ENCODE peak calls at places on chromosome 7, in eight cellular contexts. J is stomach, L is endothelial cell of umbilical vein, I is adrenal gland, T is psoas muscle, H is uterus, Y is HepG2, N is left lung. B is an unnamed sample. For H3K27me3 and H3K4me1, the result is how much of the 10 kb centered on the place peaks cover.

GRCh38 chr7:26397786-26398435 is 106.2 kb downstream of the SNX10 start:
- DNase-seq in T (peak), H (no peak), I (peak), N (peak), Y (no peak), L (no peak), J (no peak), B (no peak)

GRCh38 chr7:47893238-47893637 is 55.0 kb downstream of the PKD1L1 start:
- DNase-seq in H (no peak), L (no peak), I (peak), N (no peak), Y (peak), T (no peak), J (no peak), B (no peak)

GRCh38 chr7:2632717-2633537 is 1.1 kb downstream of the TTYH3 start:
- DNase-seq in L (peak), Y (no peak), I (peak), J (peak), N (peak), H (peak), T (peak), B (peak)

GRCh38 chr7:121081327-121081936 is 92.9 kb downstream of the CPED1 start:
- DNase-seq in T (no peak), H (no peak), L (peak), J (no peak), I (no peak), Y (peak), N (no peak), B (peak)

GRCh38 chr7:64869912-64870562 is 33.0 kb upstream of the ZNF273 start:
- DNase-seq in J (peak), I (peak), N (no peak), Y (no peak), T (no peak), H (no peak), L (no peak), B (no peak)

GRCh38 chr7:29400435-29400834 is 163.2 kb upstream of the PRR15 start:
- DNase-seq in I (no peak), T (no peak), L (no peak), Y (no peak), N (no peak), H (no peak), J (no peak), B (no peak)

GRCh38 chr7:12303507-12303906 is 92.4 kb downstream of the TMEM106B start:
- DNase-seq in H (no peak), L (peak), I (no peak), Y (no peak), N (no peak), T (no peak), J (no peak), B (no peak)

GRCh38 chr7:16647435-16647960 is 1.5 kb downstream of the BZW2 start:
- DNase-seq in N (no peak), H (no peak), J (no peak), T (no peak), Y (no peak), L (peak), I (no peak), B (no peak)

GRCh38 chr7:101906291-101907260 is 89.2 kb downstream of the CUX1 start:
- DNase-seq in I (no peak), H (no peak), T (no peak), N (no peak), L (no peak), Y (no peak), J (no peak), B (no peak)

GRCh38 chr7:43891069-43891955 is 15.1 kb downstream of the URGCP start:
- DNase-seq in H (no peak), I (no peak), Y (no peak), T (no peak), N (no peak), J (no peak), L (no peak), B (no peak)

GRCh38 chr7:123811056-123811455 is 33.9 kb upstream of the HYAL4 start:
- DNase-seq in J (no peak), N (no peak), H (no peak), I (no peak), L (no peak), T (no peak), Y (no peak), B (no peak)

GRCh38 chr7:90938371-90938770 is 325.9 kb upstream of the FZD1 start:
- DNase-seq in J (no peak), N (no peak), T (no peak), I (no peak), H (no peak), Y (no peak), L (peak), B (no peak)

GRCh38 chr7:158325530-158326381 is 261.9 kb downstream of the PTPRN2 start:
- DNase-seq in H (no peak), J (peak), Y (peak), I (peak), L (no peak), T (no peak), N (no peak), B (no peak)

GRCh38 chr7:107152011-107152410 is 16.8 kb upstream of the HBP1 start:
- DNase-seq in H (no peak), N (no peak), Y (no peak), T (no peak), I (no peak), J (no peak), L (no peak), B (peak)

GRCh38 chr7:153832160-153832559 is 220.0 kb upstream of the DPP6 start:
- DNase-seq in H (no peak), T (no peak), Y (peak), I (no peak), L (no peak), J (no peak), N (no peak), B (no peak)

GRCh38 chr7:153835104-153835503 is 217.1 kb upstream of the DPP6 start:
- DNase-seq in N (no peak), Y (no peak), J (no peak), H (no peak), L (no peak), T (no peak), I (no peak), B (no peak)

GRCh38 chr7:153840861-153841260 is 211.3 kb upstream of the DPP6 start:
- DNase-seq in Y (no peak), I (no peak), J (no peak), T (no peak), N (no peak), H (no peak), L (no peak), B (no peak)

DNA sequence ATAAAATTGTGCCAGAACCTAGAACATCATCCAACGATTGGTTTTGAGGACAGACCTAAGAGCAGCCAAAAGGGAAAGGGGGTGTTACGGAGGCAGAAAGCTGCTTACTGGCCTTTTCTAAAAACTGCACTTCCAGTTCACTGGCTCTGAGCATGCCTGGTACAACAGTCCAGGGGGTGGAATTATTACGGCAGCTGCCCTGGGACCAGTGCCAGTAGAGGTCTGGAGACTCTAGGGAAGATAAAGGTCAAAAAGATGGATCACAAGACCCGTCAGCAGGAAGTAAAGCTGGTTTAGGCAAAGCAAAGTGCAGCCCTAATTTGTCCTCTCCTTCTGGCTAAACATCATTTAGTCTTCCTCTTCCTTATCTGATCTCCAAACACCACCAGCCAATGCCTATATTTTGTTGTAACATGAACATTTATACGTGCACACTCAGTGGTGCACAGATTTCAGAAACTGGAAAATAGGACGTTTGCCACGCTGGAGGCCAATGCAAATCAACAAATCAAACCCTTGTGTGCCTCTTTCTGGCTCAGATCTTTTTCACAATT is 216.4 kb upstream of the DPP6 start:
- DNase-seq in Y (no peak), J (no peak), T (no peak), L (no peak), H (peak), I (peak), N (no peak), B (no peak)
- H3K27me3 ChIP-seq in Y (under half), J (under half), T (under half), L (under half), H (under half), I (under half), N (under half), B (under half)

GRCh38 chr7:155345490-155345889 is 47.8 kb downstream of the INSIG1 start:
- DNase-seq in J (no peak), Y (no peak), H (no peak), I (no peak), N (no peak), T (no peak), L (no peak), B (no peak)

GRCh38 chr7:155344270-155344617 is 46.6 kb downstream of the INSIG1 start:
- DNase-seq in I (peak), L (no peak), Y (no peak), N (peak), J (no peak), H (no peak), T (peak), B (no peak)

GRCh38 chr7:155346285-155346684 is 48.6 kb downstream of the INSIG1 start:
- DNase-seq in H (no peak), L (no peak), I (no peak), Y (no peak), J (no peak), T (no peak), N (no peak), B (no peak)

GRCh38 chr7:155343661-155344121 is 46.0 kb downstream of the INSIG1 start:
- DNase-seq in L (no peak), Y (no peak), I (peak), N (peak), T (peak), H (no peak), J (no peak), B (no peak)

GRCh38 chr7:155344618-155345433 is 47.1 kb downstream of the INSIG1 start:
- DNase-seq in Y (peak), L (peak), H (peak), N (peak), I (peak), T (peak), J (peak), B (peak)
- H3K4me1 ChIP-seq in Y (under half), L (under half), H (under half), N (under half), I (under half), T (under half), J (under half), B (under half)

GRCh38 chr7:73683056-73683915 is at the start of the genes BUD23 and DNAJC30:
- DNase-seq in L (peak), Y (peak), I (peak), N (peak), J (peak), T (peak), H (peak), B (peak)
- H3K27me3 ChIP-seq in L (under half), Y (under half), I (under half), N (under half), J (under half), T (under half), H (under half), B (under half)

GRCh38 chr7:28155964-28156363 is 24.6 kb downstream of the JAZF1 start:
- DNase-seq in J (no peak), N (no peak), I (no peak), H (no peak), Y (peak), T (no peak), L (no peak), B (peak)
- H3K4me1 ChIP-seq in J (under half), N (under half), I (under half), H (under half), Y (under half), T (under half), L (under half), B (under half)

DNA sequence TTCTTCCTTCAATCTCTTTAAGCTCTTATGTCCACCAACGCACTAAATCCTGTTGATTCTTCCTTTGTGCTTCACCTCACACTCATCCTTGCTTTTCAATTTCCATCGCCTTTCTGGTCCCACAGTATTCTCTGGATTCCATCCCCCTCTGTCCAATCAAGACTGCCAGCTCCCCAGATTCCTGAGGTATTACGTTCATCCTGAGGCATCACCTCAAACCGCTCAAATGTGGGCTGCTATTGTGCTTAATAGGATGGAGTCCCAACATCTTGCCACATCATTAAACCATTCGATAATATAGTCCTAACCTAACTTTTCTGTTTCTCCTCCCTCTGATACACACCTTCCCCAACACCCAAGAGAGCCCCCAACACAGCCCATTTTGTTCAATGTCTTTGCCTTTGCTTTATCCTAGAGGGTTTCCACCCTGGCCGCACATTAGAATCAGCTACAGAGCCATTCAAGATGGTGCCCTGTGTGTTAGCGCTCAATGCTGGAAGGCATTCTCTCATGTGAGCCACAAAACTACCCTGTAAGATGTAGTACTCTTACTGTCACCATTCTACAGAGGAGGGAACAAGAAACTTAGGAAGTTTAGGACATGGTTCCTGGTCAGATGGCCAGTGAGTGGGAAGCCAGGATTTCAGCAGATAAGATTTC is 79.5 kb upstream of the LEP start:
- DNase-seq in N (no peak), L (no peak), J (no peak), H (no peak), Y (no peak), I (no peak), T (no peak), B (no peak)
- H3K27me3 ChIP-seq in N (half or more), L (under half), J (under half), H (under half), Y (half or more), I (under half), T (under half), B (half or more)

DNA sequence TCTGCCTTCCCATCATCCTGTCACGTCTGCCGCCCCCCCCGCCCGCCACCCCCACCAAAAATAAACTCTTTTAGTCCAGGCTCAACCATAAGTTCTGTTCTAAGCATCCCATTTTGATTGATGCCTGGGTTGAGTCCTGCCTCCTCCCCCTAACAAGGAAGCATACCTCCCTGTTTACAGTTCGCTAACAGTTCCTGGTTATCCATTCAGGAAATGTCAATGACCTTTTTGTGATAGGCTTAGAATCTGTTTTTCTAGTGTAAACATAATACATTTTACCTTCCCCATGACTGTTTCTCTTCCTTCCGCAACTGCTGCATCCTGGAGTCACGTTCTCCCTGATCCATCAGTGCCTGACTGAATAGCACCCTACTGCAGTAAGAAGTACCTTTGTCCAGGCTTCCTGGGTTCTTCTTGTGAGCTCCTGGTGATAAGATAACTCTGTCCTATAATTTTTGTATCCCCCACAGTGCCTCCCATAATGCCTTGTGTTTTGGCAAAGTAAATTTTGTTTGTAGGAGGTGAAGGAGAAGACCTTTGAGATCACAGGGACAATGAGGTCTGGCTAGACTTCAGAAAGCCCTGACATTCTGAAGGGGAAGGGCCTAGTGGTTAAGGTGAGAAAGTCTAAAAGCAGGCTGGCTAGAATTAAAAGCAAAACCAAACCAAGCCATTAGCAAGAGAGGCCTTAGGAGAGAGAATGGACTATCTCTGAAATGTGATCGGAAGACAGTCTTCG is 7.3 kb downstream of the AGFG2 start:
- DNase-seq in L (peak), N (no peak), Y (peak), I (peak), T (no peak), H (no peak), J (peak), B (no peak)
- H3K4me1 ChIP-seq in L (half or more), N (under half), Y (half or more), I (half or more), T (under half), H (under half), J (half or more), B (under half)

DNA sequence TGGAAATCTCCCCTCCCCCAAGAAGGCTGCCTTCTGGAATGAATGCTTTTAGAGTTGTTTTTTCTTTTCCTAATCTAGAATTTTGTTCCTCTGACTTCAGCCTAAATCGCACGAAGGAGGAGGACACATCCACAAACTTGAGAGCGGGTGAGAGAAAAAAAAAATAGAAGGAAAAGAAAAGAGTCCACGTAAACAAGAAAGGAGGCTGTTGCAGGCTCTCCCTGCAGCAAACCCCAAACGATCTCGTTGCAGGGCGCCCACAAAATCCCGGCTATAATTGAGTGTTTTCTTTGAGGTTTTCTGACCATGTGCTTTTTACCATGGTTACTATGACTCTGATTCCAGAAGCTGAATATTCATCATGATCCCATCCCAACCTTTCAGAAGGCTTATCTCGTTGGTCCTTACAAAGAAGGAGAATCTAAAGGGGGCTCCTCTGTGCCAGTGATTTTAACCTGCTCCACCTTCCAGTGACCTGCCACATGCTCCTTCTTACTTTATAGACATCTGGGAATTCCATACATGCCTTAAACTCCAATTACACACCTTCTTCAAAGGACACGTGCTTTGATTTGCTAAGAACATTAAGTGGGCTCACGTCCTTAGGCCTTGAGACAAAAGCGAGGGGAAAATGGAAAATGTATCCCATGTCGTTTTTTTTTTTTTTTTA is 5.8 kb downstream of the TWIST1 start:
- DNase-seq in N (no peak), H (no peak), I (no peak), L (no peak), T (no peak), Y (no peak), J (no peak), B (peak)
- H3K27me3 ChIP-seq in N (half or more), H (under half), I (under half), L (half or more), T (under half), Y (under half), J (under half), B (under half)